ENCODE peak calls at places on chromosomes 11 and 22, in eight cellular contexts. V is heart right ventricle, W is tibial artery, C is OCI-LY7, K is breast epithelium, S is stomach, X is psoas muscle, U is uterus. T is an unnamed sample. For H3K4me1, the result is how much of the 10 kb centered on the place peaks cover.

GRCh38 chr11:80815752-80816453 is 1375.1 kb upstream of the TENM4 start:
- DNase-seq in X (no peak), U (no peak), S (no peak), K (no peak), C (no peak), V (no peak), W (no peak), T (no peak)

GRCh38 chr11:134288486-134288885 is 12.3 kb downstream of the GLB1L3 start:
- DNase-seq in C (no peak), X (no peak), W (no peak), U (no peak), V (no peak), K (no peak), S (no peak), T (no peak)

GRCh38 chr11:61516675-61517516 is 8.3 kb downstream of the LRRC10B start:
- DNase-seq in X (peak), C (peak), U (no peak), S (peak), K (no peak), V (no peak), W (no peak), T (no peak)

GRCh38 chr11:71102251-71102995 is 150.0 kb downstream of the SHANK2 start:
- DNase-seq in K (peak), U (no peak), X (no peak), S (no peak), C (no peak), V (no peak), W (no peak), T (no peak)

GRCh38 chr11:40290031-40290650 is 1169.3 kb downstream of the LRRC4C start:
- DNase-seq in S (no peak), X (no peak), U (no peak), W (no peak), K (no peak), C (no peak), V (no peak), T (no peak)

GRCh38 chr11:84413547-84413946 is 1127.4 kb upstream of the CCDC90B start:
- DNase-seq in K (no peak), S (no peak), W (no peak), U (no peak), V (no peak), X (no peak), C (no peak), T (no peak)

GRCh38 chr11:115965754-115966504 is 461.7 kb upstream of the CADM1 start:
- DNase-seq in V (peak), K (no peak), S (no peak), W (no peak), C (no peak), U (no peak), X (no peak), T (no peak)

GRCh38 chr22:20016734-20017621 is at the start of gene ARVCF:
- DNase-seq in V (peak), C (peak), U (peak), S (peak), X (peak), W (peak), K (peak), T (peak)

GRCh38 chr11:106463796-106464201 is 386.3 kb downstream of the AASDHPPT start:
- DNase-seq in K (no peak), S (no peak), X (no peak), W (no peak), U (no peak), C (no peak), V (no peak), T (no peak)

GRCh38 chr11:706439-706956 is 467 bp downstream of the EPS8L2 start:
- DNase-seq in W (no peak), S (peak), V (no peak), X (peak), K (no peak), U (no peak), C (no peak), T (peak)

GRCh38 chr11:45156731-45157130 is 10.3 kb downstream of the PRDM11 start:
- DNase-seq in U (no peak), K (peak), C (no peak), V (no peak), X (no peak), S (peak), W (no peak), T (no peak)
- H3K4me1 ChIP-seq in U (under half), K (under half), C (under half), V (under half), X (under half), S (half or more), W (under half), T (under half)

GRCh38 chr11:83060965-83061364 is 10.7 kb downstream of the RAB30 start:
- DNase-seq in X (no peak), V (no peak), K (no peak), C (no peak), W (no peak), S (no peak), U (no peak), T (no peak)
- H3K27ac ChIP-seq in X (no peak), V (no peak), K (no peak), C (peak), W (no peak), S (no peak), U (no peak), T (no peak)

DNA sequence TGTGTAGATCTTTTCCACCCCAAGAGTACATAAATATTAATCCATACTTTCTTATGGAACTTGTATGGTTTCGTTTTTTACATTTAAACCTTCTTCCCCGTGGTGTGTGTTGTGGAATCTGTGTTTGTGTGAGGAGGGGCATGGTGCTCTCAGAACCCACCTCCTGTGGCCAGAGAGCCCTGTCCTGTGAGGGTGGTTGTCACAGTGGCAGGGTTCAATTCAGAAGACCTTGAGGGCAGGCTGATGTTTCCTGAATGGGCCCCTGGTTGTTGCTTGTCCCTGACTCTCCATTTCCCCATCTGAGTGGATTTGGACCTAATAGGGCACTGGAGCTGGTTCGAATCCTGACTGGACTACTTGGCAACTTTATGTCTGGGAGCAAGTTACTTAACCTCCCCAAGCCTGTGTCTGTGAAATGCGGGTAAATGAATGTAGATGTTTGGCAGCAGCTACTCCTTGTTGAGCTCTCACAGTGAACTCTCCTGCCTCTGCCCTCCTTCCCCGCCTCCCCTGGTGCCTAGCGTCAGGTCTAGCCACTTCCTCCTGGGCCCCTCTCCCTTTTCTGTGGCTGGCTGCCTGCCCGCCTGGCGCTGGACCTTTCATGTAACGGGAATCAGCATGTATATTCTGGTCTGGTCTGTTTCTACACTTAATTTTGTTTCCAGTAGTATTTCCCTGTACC is 7.3 kb downstream of the NEAT1 start:
- DNase-seq in U (peak), C (peak), V (peak), K (peak), X (peak), S (peak), W (peak), T (peak)
- H3K4me1 ChIP-seq in U (under half), C (half or more), V (under half), K (under half), X (under half), S (half or more), W (under half), T (under half)

GRCh38 chr22:46806789-46807188 is 44.3 kb downstream of the TBC1D22A start:
- DNase-seq in K (no peak), U (no peak), X (no peak), S (no peak), W (no peak), C (no peak), V (no peak), T (no peak)
- H3K27ac ChIP-seq in K (no peak), U (no peak), X (no peak), S (no peak), W (no peak), C (no peak), V (no peak), T (no peak)